ENCODE peak calls at places on chromosomes 1 and 21, in six cellular contexts. O, H, Z, U, K and L are unnamed samples. For H3K27me3, the result is how much of the 10 kb centered on the place peaks cover.

GRCh38 chr1:168709896-168710305 is 19.1 kb downstream of the DPT start:
- DNase-seq in H (no peak), U (no peak), O (no peak), Z (no peak), K (no peak), L (no peak)

GRCh38 chr1:52368383-52369172 is 2.6 kb upstream of the CC2D1B start:
- DNase-seq in O (peak), Z (peak), U (peak), H (peak), K (peak), L (no peak)

GRCh38 chr1:245749053-245749452 is 594.3 kb downstream of the KIF26B start:
- DNase-seq in H (no peak), U (no peak), Z (no peak), K (no peak), O (no peak), L (no peak)

GRCh38 chr1:59149435-59149834 is 147.5 kb upstream of the FGGY start:
- DNase-seq in H (no peak), Z (no peak), U (no peak), O (no peak), K (no peak), L (no peak)

GRCh38 chr1:43074244-43074643 is 97.8 kb downstream of the EBNA1BP2 start:
- DNase-seq in H (no peak), U (no peak), O (no peak), Z (no peak), K (no peak), L (no peak)

GRCh38 chr21:33750017-33750416 is 107.7 kb downstream of the ITSN1 start:
- DNase-seq in Z (no peak), O (no peak), H (no peak), U (no peak), K (no peak), L (no peak)

GRCh38 chr1:233294991-233295774 is at the start of gene PCNX2:
- DNase-seq in Z (peak), H (peak), K (peak), U (peak), O (peak), L (no peak)

GRCh38 chr1:48744032-48744431 is 32.7 kb downstream of the BEND5 start:
- DNase-seq in K (no peak), U (no peak), Z (no peak), O (no peak), H (no peak), L (no peak)

GRCh38 chr1:225644666-225645065 is 8.3 kb downstream of the ENAH start:
- DNase-seq in O (no peak), K (no peak), H (no peak), U (peak), Z (no peak), L (no peak)

GRCh38 chr1:38327559-38327973 is 281.0 kb upstream of the POU3F1 start:
- DNase-seq in O (no peak), H (no peak), U (no peak), K (no peak), Z (no peak), L (no peak)

GRCh38 chr21:32412998-32413504 is 545 bp downstream of the EVA1C start:
- DNase-seq in U (no peak), K (peak), O (no peak), Z (peak), H (peak), L (no peak)
- H3K4me3 ChIP-seq in U (peak), K (peak), O (peak), Z (peak), H (peak), L (peak)

DNA sequence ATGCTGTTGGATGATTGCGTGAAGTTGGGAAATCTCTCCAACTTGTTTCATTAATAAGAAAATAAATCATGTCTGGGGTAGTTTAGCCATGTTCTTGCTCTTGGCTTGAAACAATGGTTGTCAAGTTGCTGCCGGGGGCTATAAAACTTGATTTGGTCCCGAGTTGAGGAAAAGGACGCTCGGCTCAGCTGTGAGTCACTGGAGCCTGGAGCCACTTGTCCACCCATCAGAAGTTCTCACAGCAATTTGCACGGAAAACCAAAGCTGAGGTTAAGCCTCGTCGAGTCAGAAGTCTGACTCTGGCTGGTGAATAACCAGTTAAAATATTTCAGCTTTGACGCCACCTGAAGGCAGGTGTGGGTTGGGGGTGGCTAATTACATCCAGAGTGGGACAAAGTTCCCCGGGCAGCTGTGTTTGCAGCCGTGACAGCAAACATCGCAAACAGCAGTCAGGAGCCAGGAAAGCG is 19.7 kb upstream of the RIPK4 start:
- DNase-seq in H (no peak), U (peak), Z (no peak), O (no peak), K (no peak), L (no peak)
- H3K27me3 ChIP-seq in H (under half), U (under half), Z (under half), O (under half), K (under half), L (under half)

GRCh38 chr1:46186076-46186475 is 9.8 kb upstream of the P3R3URF start:
- DNase-seq in K (no peak), Z (no peak), U (no peak), H (no peak), O (no peak), L (no peak)
- H3K27ac ChIP-seq in K (no peak), Z (no peak), U (no peak), H (no peak), O (no peak), L (no peak)

GRCh38 chr1:162626089-162626488 is 6.2 kb upstream of the DDR2 start:
- DNase-seq in H (no peak), U (peak), Z (no peak), O (no peak), K (no peak), L (no peak)
- H3K4me3 ChIP-seq in H (peak), U (no peak), Z (no peak), O (no peak), K (no peak), L (peak)

DNA sequence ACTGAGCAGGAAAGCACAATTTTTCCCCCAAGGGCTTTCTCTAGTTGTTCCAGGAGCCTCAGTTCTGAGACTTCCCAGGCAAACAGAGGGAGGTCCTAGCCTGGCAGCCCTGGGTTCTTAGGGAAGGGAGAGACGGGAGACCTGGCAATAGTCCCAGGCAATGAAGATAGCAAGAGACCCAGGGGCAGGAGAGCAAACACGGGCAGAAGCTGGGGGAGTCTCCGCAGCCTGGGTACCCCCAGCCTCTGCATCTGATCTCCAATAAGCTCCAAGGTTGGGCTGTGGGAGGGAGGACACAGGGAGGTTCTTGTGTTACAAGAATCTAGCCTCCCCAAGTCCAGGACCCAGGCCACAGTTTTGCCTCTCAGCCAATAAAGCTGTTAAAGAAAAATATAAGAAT is 2.4 kb downstream of the BLACAT1 start:
- DNase-seq in Z (no peak), K (no peak), U (no peak), O (no peak), H (no peak), L (no peak)
- H3K27me3 ChIP-seq in Z (under half), K (under half), U (half or more), O (under half), H (half or more), L (under half)

GRCh38 chr1:10744654-10745238 is 51.7 kb downstream of the CASZ1 start:
- DNase-seq in K (no peak), Z (no peak), H (no peak), U (no peak), O (no peak), L (no peak)
- H3K27ac ChIP-seq in K (peak), Z (no peak), H (peak), U (no peak), O (no peak), L (no peak)